ENCODE peak calls at places on chromosomes 16 and 17, in nine cellular contexts. C is transverse colon, H is left ventricle myocardium inferior, Z is lung, Y is Peyer's patch, L is psoas muscle, N is GM23248, E is Caco-2, M is ovary. I is an unnamed sample.

GRCh38 chr17:78241277-78242023 is 10.0 kb downstream of the TMEM235 start:
- DNase-seq in H (no peak), L (no peak), Y (no peak), E (peak; percentile 82), N (peak; percentile 43), M (no peak), Z (no peak), C (no peak), I (peak; percentile 64)

GRCh38 chr17:57707892-57708291 is 37.2 kb downstream of the CCDC182 start:
- DNase-seq in E (no peak), M (no peak), L (peak; percentile 22), H (no peak), Y (no peak), C (no peak), Z (peak; percentile 28), N (peak; percentile 15), I (no peak)

GRCh38 chr17:28916302-28916934 is 13.5 kb upstream of the DHRS13 start:
- DNase-seq in N (peak; percentile 67), H (no peak), M (peak; percentile 54), L (no peak), Y (peak; percentile 81), Z (peak; percentile 42), E (peak; percentile 54), C (no peak), I (peak; percentile 34)

GRCh38 chr17:65355246-65355645 is 206.2 kb downstream of the AXIN2 start:
- DNase-seq in C (no peak), Y (no peak), Z (no peak), N (no peak), H (no peak), M (no peak), L (no peak), E (no peak), I (no peak)

GRCh38 chr16:49009204-49009603 is 272.4 kb downstream of the CBLN1 start:
- DNase-seq in E (no peak), N (no peak), C (no peak), L (no peak), Y (no peak), H (no peak), M (no peak), Z (no peak), I (no peak)

GRCh38 chr17:35731932-35732805 is 730 bp downstream of the RASL10B start:
- DNase-seq in E (no peak), Z (no peak), H (no peak), N (peak; percentile 26), L (no peak), C (no peak), Y (no peak), M (no peak), I (no peak)

GRCh38 chr17:63035271-63035670 is 69.2 kb downstream of the TANC2 start:
- DNase-seq in Y (no peak), L (no peak), N (peak; percentile 71), C (no peak), M (no peak), Z (no peak), H (no peak), E (no peak), I (no peak)

GRCh38 chr17:82805254-82805653 is 34.6 kb downstream of the ZNF750 start:
- DNase-seq in Z (no peak), H (no peak), E (no peak), C (no peak), M (no peak), N (no peak), L (no peak), Y (no peak), I (no peak)

GRCh38 chr17:31226950-31227349 is 70.1 kb downstream of the OMG start:
- DNase-seq in H (no peak), M (no peak), Y (no peak), C (no peak), L (no peak), Z (no peak), E (no peak), N (no peak), I (no peak)

GRCh38 chr16:73268311-73268997 is 220.5 kb upstream of the ZFHX3 start:
- DNase-seq in C (no peak), Y (no peak), M (no peak), L (no peak), Z (no peak), N (peak; percentile 30), E (peak; percentile 34), H (no peak), I (no peak)

GRCh38 chr16:86681440-86681838 is 103.1 kb downstream of the FOXL1 start:
- DNase-seq in M (no peak), Z (no peak), Y (no peak), H (peak; percentile 54), C (no peak), L (peak; percentile 46), E (no peak), N (no peak), I (no peak)

DNA sequence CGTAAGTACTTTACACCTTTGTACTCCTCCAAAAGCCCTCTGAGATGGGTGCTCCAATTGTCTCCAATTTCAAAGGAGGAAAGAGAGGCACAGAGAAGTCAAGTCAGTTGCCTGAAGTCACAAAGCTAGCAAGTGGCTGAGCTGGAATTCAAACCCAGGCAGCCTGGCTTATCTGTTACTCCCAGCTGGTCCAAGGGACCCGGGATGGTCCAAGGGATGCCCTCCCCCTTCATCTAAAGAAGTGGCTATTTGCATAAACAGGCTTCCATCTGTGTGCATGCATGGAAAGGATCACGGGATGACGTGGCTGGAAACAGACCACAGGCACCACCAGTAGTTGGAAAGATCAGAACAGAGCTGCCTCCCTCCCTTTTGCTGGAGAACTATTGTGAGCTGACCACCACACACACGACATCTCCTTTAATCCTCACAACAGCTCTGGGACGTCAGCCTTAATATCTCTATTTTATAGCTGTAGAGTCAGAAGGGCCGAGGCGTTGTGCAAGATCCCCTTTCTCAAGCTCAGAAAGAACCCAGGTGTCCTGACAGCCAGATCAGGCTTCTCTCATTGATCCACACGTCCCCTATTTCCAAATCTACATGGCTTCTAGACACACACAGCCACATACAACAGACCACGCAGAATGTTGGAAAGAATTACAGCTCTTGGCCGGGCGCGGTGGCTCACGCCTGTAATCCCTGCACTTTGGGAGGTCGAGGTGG is 10.9 kb upstream of the COL1A1 start:
- DNase-seq in E (no peak), Y (peak; percentile 40), C (peak; percentile 41), N (peak; percentile 91), H (no peak), M (peak; percentile 70), Z (no peak), L (no peak), I (no peak)
- H3K4me1 ChIP-seq in E (peaks cover 70% of the 10 kb centered on the region), Y (no peaks in the 10 kb centered on the region), C (peaks cover 33% of the 10 kb centered on the region), N (peaks cover 84% of the 10 kb centered on the region), H (peaks cover 53% of the 10 kb centered on the region), M (peaks cover 35% of the 10 kb centered on the region), Z (no peaks in the 10 kb centered on the region), L (peaks cover 4% of the 10 kb centered on the region), I (peaks cover 4% of the 10 kb centered on the region)

DNA sequence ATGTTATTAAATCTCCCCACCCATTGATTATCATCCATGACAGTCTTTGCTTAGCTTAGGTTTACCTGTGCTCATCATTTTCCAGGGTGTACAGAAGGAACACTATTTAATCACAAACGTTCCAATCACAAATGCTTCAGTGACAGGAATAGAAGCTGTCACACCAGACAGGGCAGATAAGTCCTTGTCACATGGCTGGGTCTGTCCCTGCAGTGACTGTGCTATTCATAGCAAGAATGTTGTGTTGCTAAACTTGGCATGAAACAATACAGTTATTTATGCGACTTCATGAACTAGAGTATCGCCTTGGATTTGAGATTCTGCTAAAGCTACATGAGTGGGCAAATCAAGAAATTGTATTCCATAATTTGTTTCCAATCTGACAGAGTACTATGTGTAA is 108.4 kb downstream of the CDH13 start:
- DNase-seq in Y (no peak), C (no peak), N (no peak), M (no peak), E (no peak), Z (no peak), L (peak; percentile 20), H (peak; percentile 27), I (no peak)
- H3K4me3 ChIP-seq in Y (no peak overlapping the region), C (no peak overlapping the region), N (no peak overlapping the region), M (no peak overlapping the region), E (no peak overlapping the region), Z (no peak overlapping the region), L (peak overlapping the region; percentile 52), H (peak overlapping the region; percentile 36), I (no peak overlapping the region)

GRCh38 chr17:9253308-9253707 is 232.0 kb downstream of the NTN1 start:
- DNase-seq in M (no peak), E (no peak), C (no peak), Z (no peak), N (no peak), H (no peak), L (no peak), Y (no peak), I (no peak)
- H3K4me1 ChIP-seq in M (no peaks in the 10 kb centered on the region), E (no peaks in the 10 kb centered on the region), C (peaks cover 13% of the 10 kb centered on the region), Z (no peaks in the 10 kb centered on the region), N (peaks cover 11% of the 10 kb centered on the region), H (peaks cover 13% of the 10 kb centered on the region), L (no peaks in the 10 kb centered on the region), Y (peaks cover 4% of the 10 kb centered on the region), I (no peaks in the 10 kb centered on the region)

GRCh38 chr17:50535407-50535806 is 2.9 kb downstream of the EPN3 start:
- DNase-seq in H (no peak), E (no peak), M (no peak), Z (no peak), N (no peak), L (no peak), C (no peak), Y (no peak), I (no peak)
- H3K4me3 ChIP-seq in H (peak overlapping the region; percentile 71), E (no peak overlapping the region), M (no peak overlapping the region), Z (no peak overlapping the region), N (no peak overlapping the region), L (no peak overlapping the region), C (no peak overlapping the region), Y (no peak overlapping the region), I (no peak overlapping the region)